ENCODE peak calls at places on chromosome 17, in four cellular contexts. U is hepatic stellate cell; V is activated T-cell treated with anti-CD3 and anti-CD28 coated beads, Interleukin-2, amount 50 U/mL, for 72 hours; L is cardiac muscle cell. A is an unnamed sample.

GRCh38 chr17:9472541-9472940 is 103.1 kb downstream of the STX8 start:
- DNase-seq in U (no peak), V (no peak), L (peak), A (no peak)

GRCh38 chr17:16477255-16477654 is 14.7 kb downstream of the LRRC75A start:
- DNase-seq in U (peak), V (no peak), L (peak), A (no peak)

GRCh38 chr17:6110592-6110991 is 40.4 kb downstream of the WSCD1 start:
- DNase-seq in U (no peak), V (no peak), L (no peak), A (no peak)

GRCh38 chr17:64780096-64781012 is 118.2 kb upstream of the SMURF2 start:
- DNase-seq in U (peak), V (peak), L (no peak), A (peak)

GRCh38 chr17:76270770-76271668 is 5.9 kb downstream of the UBALD2 start:
- DNase-seq in U (no peak), V (peak), L (no peak), A (peak)

GRCh38 chr17:3935140-3935542 is 18.9 kb upstream of the P2RX1 start:
- DNase-seq in U (peak), V (no peak), L (peak), A (peak)

GRCh38 chr17:58956997-58957724 is 149.5 kb downstream of the TRIM37 start:
- DNase-seq in U (peak), V (no peak), L (peak), A (no peak)

GRCh38 chr17:6608321-6608720 is 32.2 kb downstream of the KIAA0753 start:
- DNase-seq in U (no peak), V (no peak), L (no peak), A (no peak)

GRCh38 chr17:48612854-48613691 is 2.0 kb downstream of the HOXB8 start:
- DNase-seq in U (peak), V (peak), L (no peak), A (peak)

GRCh38 chr17:49588726-49589555 is 13.3 kb downstream of the NXPH3 start:
- DNase-seq in U (peak), V (no peak), L (no peak), A (no peak)

GRCh38 chr17:40345161-40346034 is 19.1 kb downstream of the GJD3 start:
- DNase-seq in U (peak), V (no peak), L (peak), A (peak)

GRCh38 chr17:31433091-31433790 is 41.8 kb downstream of the RAB11FIP4 start:
- DNase-seq in U (no peak), V (peak), L (no peak), A (no peak)